ENCODE peak calls at places on chromosome 5, in five cellular contexts. Q, O, H, X and A are unnamed samples.

GRCh38 chr5:107893642-107894041 is 222.9 kb upstream of the EFNA5 start:
- DNase-seq in O (no peak), X (no peak), Q (peak), H (peak), A (no peak)

GRCh38 chr5:147170603-147171002 is 64.2 kb upstream of the STK32A start:
- DNase-seq in O (no peak), Q (no peak), H (no peak), X (no peak), A (no peak)

GRCh38 chr5:82164109-82164956 is 113.8 kb downstream of the RPS23 start:
- DNase-seq in O (no peak), H (peak), X (no peak), Q (peak), A (no peak)

GRCh38 chr5:166382031-166382430 is 1909.4 kb upstream of the WWC1 start:
- DNase-seq in Q (peak), H (no peak), X (no peak), O (no peak), A (no peak)

GRCh38 chr5:129003232-129003631 is 37.9 kb downstream of the SLC27A6 start:
- DNase-seq in X (no peak), O (no peak), H (no peak), Q (peak), A (no peak)

GRCh38 chr5:24789631-24790354 is 145.0 kb upstream of the CDH10 start:
- DNase-seq in O (no peak), H (peak), Q (peak), X (no peak), A (no peak)

GRCh38 chr5:78647411-78647818 is 1.2 kb downstream of the LHFPL2 start:
- DNase-seq in X (no peak), O (no peak), H (peak), Q (peak), A (no peak)

GRCh38 chr5:310516-310915 is 11.0 kb upstream of the AHRR start:
- DNase-seq in Q (no peak), O (no peak), X (no peak), H (no peak), A (no peak)

GRCh38 chr5:178165585-178165984 is 11.9 kb upstream of the NHP2 start:
- DNase-seq in Q (no peak), O (no peak), X (no peak), H (no peak), A (no peak)

GRCh38 chr5:131114754-131115153 is 50.3 kb downstream of the HINT1 start:
- DNase-seq in O (no peak), X (no peak), H (no peak), Q (peak), A (no peak)

GRCh38 chr5:72602696-72603685 is 95.8 kb upstream of the ZNF366 start:
- DNase-seq in Q (no peak), O (no peak), H (no peak), X (no peak), A (no peak)

GRCh38 chr5:74341221-74341620 is 299.3 kb downstream of the ENC1 start:
- DNase-seq in Q (no peak), H (no peak), X (no peak), O (no peak), A (no peak)

GRCh38 chr5:137269297-137269696 is 229.8 kb downstream of the SPOCK1 start:
- DNase-seq in Q (no peak), H (no peak), X (no peak), O (no peak), A (no peak)

GRCh38 chr5:65203746-65204145 is 278.0 kb downstream of the ADAMTS6 start:
- DNase-seq in H (peak), Q (peak), O (no peak), X (no peak), A (no peak)

GRCh38 chr5:54520438-54520846 is 2.9 kb downstream of the SNX18 start:
- DNase-seq in X (no peak), Q (no peak), O (no peak), H (no peak), A (no peak)

GRCh38 chr5:180494510-180495181 is 467 bp downstream of the CNOT6 start:
- DNase-seq in X (peak), H (peak), Q (peak), O (no peak), A (no peak)

GRCh38 chr5:63351164-63351563 is 611.1 kb downstream of the HTR1A start:
- DNase-seq in Q (peak), O (no peak), H (no peak), X (no peak), A (no peak)

GRCh38 chr5:143536364-143536763 is 132.9 kb upstream of the NR3C1 start:
- DNase-seq in X (peak), H (peak), O (no peak), Q (peak), A (no peak)

GRCh38 chr5:93305984-93306383 is 275.0 kb downstream of the NR2F1-AS1 start:
- DNase-seq in H (no peak), X (peak), O (no peak), Q (no peak), A (no peak)

GRCh38 chr5:154714271-154714986 is 40.7 kb upstream of the LARP1 start:
- DNase-seq in O (no peak), X (no peak), Q (peak), H (peak), A (no peak)

GRCh38 chr5:173331956-173332479 is 3.8 kb upstream of the STC2 start:
- DNase-seq in X (peak), O (peak), H (peak), Q (peak), A (peak)